ENCODE peak calls at places on chromosomes 2 and 18, in six cellular contexts. M, U, D, Q, A and T are unnamed samples.

GRCh38 chr18:4453712-4454547 is 1.2 kb downstream of the DLGAP1 start:
- DNase-seq in Q (no peak), U (no peak), A (no peak), D (no peak), M (no peak), T (no peak)

GRCh38 chr2:72757177-72757775 is 68.6 kb downstream of the EXOC6B start:
- DNase-seq in D (no peak), A (no peak), U (no peak), M (no peak), Q (no peak), T (no peak)

GRCh38 chr2:61177727-61178549 is 15.9 kb downstream of the C2orf74 start:
- DNase-seq in A (peak; percentile 5), M (no peak), D (peak; percentile 37), U (no peak), Q (peak; percentile 19), T (peak; percentile 30)

GRCh38 chr18:73791081-73791480 is 356.6 kb downstream of the FBXO15 start:
- DNase-seq in A (no peak), D (no peak), Q (no peak), U (no peak), M (no peak), T (peak; percentile 82)

GRCh38 chr2:52144588-52144987 is 1112.7 kb upstream of the NRXN1 start:
- DNase-seq in Q (no peak), M (no peak), U (no peak), A (no peak), D (no peak), T (peak; percentile 1)

GRCh38 chr2:70304501-70304900 is 2.6 kb upstream of the FAM136A start:
- DNase-seq in D (no peak), Q (no peak), A (no peak), U (no peak), M (no peak), T (no peak)

GRCh38 chr2:163319006-163319405 is 416.8 kb downstream of the FIGN start:
- DNase-seq in Q (no peak), D (no peak), A (no peak), M (no peak), U (no peak), T (peak; percentile 82)

GRCh38 chr2:50597206-50597605 is 434.7 kb downstream of the NRXN1 start:
- DNase-seq in A (no peak), Q (no peak), U (no peak), D (no peak), M (no peak), T (no peak)

GRCh38 chr2:20411361-20411894 is 35.4 kb upstream of the RHOB start:
- DNase-seq in A (peak; percentile 41), Q (peak; percentile 45), U (no peak), D (peak; percentile 55), M (peak; percentile 78), T (peak; percentile 85)

GRCh38 chr2:102826904-102827303 is 65.1 kb downstream of the TMEM182 start:
- DNase-seq in M (peak; percentile 60), U (peak; percentile 81), D (no peak), Q (no peak), A (no peak), T (peak; percentile 42)

GRCh38 chr2:50491541-50492114 is 540.3 kb downstream of the NRXN1 start:
- DNase-seq in U (peak; percentile 36), Q (no peak), M (peak; percentile 35), D (no peak), A (no peak), T (peak; percentile 53)

GRCh38 chr2:218642786-218643185 is 16.6 kb downstream of the ZNF142 start:
- DNase-seq in A (no peak), Q (no peak), M (no peak), D (no peak), U (no peak), T (no peak)

GRCh38 chr2:107634172-107634571 is 192.5 kb upstream of the RGPD4 start:
- DNase-seq in A (no peak), D (no peak), M (no peak), Q (no peak), U (no peak), T (no peak)

GRCh38 chr18:50072146-50072545 is 122.8 kb downstream of the MYO5B start:
- DNase-seq in A (no peak), U (no peak), M (no peak), D (no peak), Q (no peak), T (no peak)

GRCh38 chr2:85277416-85278158 is 50.2 kb downstream of the TGOLN2 start:
- DNase-seq in Q (no peak), U (no peak), M (no peak), D (no peak), A (no peak), T (peak; percentile 88)

GRCh38 chr2:234437642-234438321 is 59.1 kb downstream of the ARL4C start:
- DNase-seq in D (no peak), M (no peak), Q (no peak), A (no peak), U (no peak), T (no peak)

GRCh38 chr2:30149513-30149912 is 2.7 kb downstream of the YPEL5 start:
- DNase-seq in Q (no peak), A (no peak), D (no peak), U (no peak), M (peak; percentile 26), T (no peak)

GRCh38 chr18:12102136-12102842 is 8.6 kb downstream of the ANKRD62 start:
- DNase-seq in U (no peak), M (no peak), Q (no peak), A (no peak), D (no peak), T (no peak)

GRCh38 chr18:21303913-21304312 is 61.9 kb downstream of the GREB1L start:
- DNase-seq in M (no peak), Q (no peak), A (no peak), U (no peak), D (no peak), T (no peak)

GRCh38 chr2:163665817-163666216 is 70.0 kb downstream of the FIGN start:
- DNase-seq in D (no peak), A (no peak), U (no peak), M (no peak), Q (no peak), T (peak; percentile 69)

GRCh38 chr2:98148968-98149697 is 62.2 kb downstream of the VWA3B start:
- DNase-seq in Q (no peak), M (no peak), A (no peak), D (no peak), U (no peak), T (peak; percentile 62)

GRCh38 chr2:38301969-38302702 is 74.9 kb downstream of the ATL2 start:
- DNase-seq in U (no peak), A (no peak), M (no peak), D (no peak), Q (no peak), T (peak; percentile 21)

GRCh38 chr2:179107737-179108136 is 57.8 kb upstream of the CCDC141 start:
- DNase-seq in U (no peak), D (no peak), M (no peak), A (no peak), Q (no peak), T (peak; percentile 88)

GRCh38 chr2:29576231-29576630 is 345.2 kb downstream of the ALK start:
- DNase-seq in Q (no peak), A (no peak), M (no peak), D (no peak), U (no peak), T (no peak)

GRCh38 chr2:111883661-111884591 is at the start of gene ANAPC1:
- DNase-seq in U (peak; percentile 62), M (peak; percentile 85), D (peak; percentile 77), A (peak; percentile 69), Q (peak; percentile 76), T (peak; percentile 66)

GRCh38 chr18:37156330-37156942 is 327.5 kb downstream of the KIAA1328 start:
- DNase-seq in A (no peak), U (no peak), M (no peak), D (no peak), Q (no peak), T (no peak)

GRCh38 chr2:55150834-55151233 is 81.3 kb downstream of the CLHC1 start:
- DNase-seq in A (no peak), M (no peak), D (no peak), U (no peak), Q (no peak), T (no peak)

GRCh38 chr18:3585656-3586509 is 135.9 kb downstream of the TGIF1 start:
- DNase-seq in U (peak; percentile 39), M (peak; percentile 64), Q (peak; percentile 51), A (no peak), D (peak; percentile 62), T (peak; percentile 89)

GRCh38 chr18:78836838-78837237 is 142.8 kb upstream of the SALL3 start:
- DNase-seq in A (no peak), M (no peak), Q (no peak), U (no peak), D (no peak), T (no peak)

GRCh38 chr18:47246027-47246971 is 5.2 kb downstream of the SKOR2 start:
- DNase-seq in M (no peak), Q (no peak), D (no peak), U (no peak), A (no peak), T (no peak)

GRCh38 chr2:95695613-95696012 is 103.8 kb downstream of the TRIM43 start:
- DNase-seq in D (no peak), U (no peak), M (no peak), A (no peak), Q (no peak), T (no peak)

GRCh38 chr2:134924912-134925311 is 6.3 kb downstream of the CCNT2 start:
- DNase-seq in U (no peak), M (no peak), Q (no peak), D (no peak), A (no peak), T (no peak)

GRCh38 chr2:11827547-11827946 is 81.1 kb downstream of the LPIN1 start:
- DNase-seq in U (no peak), M (no peak), A (no peak), D (no peak), Q (no peak), T (peak; percentile 11)

GRCh38 chr18:37465922-37466321 is 99.7 kb downstream of the CELF4 start:
- DNase-seq in Q (no peak), M (no peak), D (no peak), A (no peak), U (no peak), T (no peak)

GRCh38 chr2:187854801-187855200 is 300.6 kb upstream of the TFPI start:
- DNase-seq in A (no peak), D (no peak), M (no peak), U (no peak), Q (no peak), T (no peak)

GRCh38 chr2:55415300-55415699 is 4.4 kb downstream of the CCDC88A start:
- DNase-seq in Q (no peak), U (no peak), M (no peak), A (no peak), D (no peak), T (no peak)

GRCh38 chr2:151162185-151162584 is 99.5 kb downstream of the RBM43 start:
- DNase-seq in U (no peak), Q (no peak), A (no peak), M (no peak), D (no peak), T (peak; percentile 56)

GRCh38 chr2:204468689-204469429 is 76.4 kb upstream of the PARD3B start:
- DNase-seq in D (no peak), M (no peak), Q (no peak), A (no peak), U (no peak), T (peak; percentile 85)

GRCh38 chr2:225697936-225698335 is 298.4 kb downstream of the NYAP2 start:
- DNase-seq in D (no peak), A (no peak), U (no peak), Q (no peak), M (no peak), T (no peak)